ENCODE peak calls at places on chromosomes 1 and 21, in five cellular contexts. C, Q, E, I and K are unnamed samples.

GRCh38 chr1:239174880-239175279 is 211.5 kb upstream of the CHRM3 start:
- DNase-seq in I (no peak), Q (no peak), E (no peak), C (no peak), K (no peak)

GRCh38 chr1:87712261-87712674 is 383.6 kb downstream of the LMO4 start:
- DNase-seq in Q (no peak), I (no peak), C (no peak), E (no peak), K (no peak)

GRCh38 chr1:221715321-221716169 is 26.3 kb downstream of the DUSP10 start:
- DNase-seq in C (no peak), I (peak), E (no peak), Q (peak), K (no peak)

GRCh38 chr1:243763806-243764205 is 86.2 kb downstream of the AKT3 start:
- DNase-seq in I (no peak), E (no peak), Q (no peak), C (no peak), K (no peak)

GRCh38 chr1:222358100-222358499 is 189.8 kb downstream of the HHIPL2 start:
- DNase-seq in Q (no peak), C (no peak), I (no peak), E (no peak), K (no peak)

GRCh38 chr1:190119683-190120082 is 358.0 kb downstream of the BRINP3 start:
- DNase-seq in Q (no peak), C (no peak), I (no peak), E (no peak), K (no peak)

GRCh38 chr1:99397029-99397428 is 132.7 kb downstream of the PLPPR4 start:
- DNase-seq in I (no peak), Q (no peak), C (no peak), E (no peak), K (no peak)

GRCh38 chr1:36576677-36577076 is 94.0 kb upstream of the CSF3R start:
- DNase-seq in Q (no peak), E (no peak), I (no peak), C (no peak), K (no peak)

GRCh38 chr1:187079330-187079729 is 250.6 kb downstream of the PLA2G4A start:
- DNase-seq in C (no peak), E (no peak), I (no peak), Q (no peak), K (no peak)

GRCh38 chr1:207826557-207827487 is 75.0 kb downstream of the CD46 start:
- DNase-seq in C (peak), Q (no peak), I (no peak), E (no peak), K (no peak)

GRCh38 chr1:208219659-208220282 is 24.4 kb downstream of the PLXNA2 start:
- DNase-seq in Q (peak), I (no peak), C (peak), E (peak), K (no peak)

GRCh38 chr1:97308131-97308530 is 586.5 kb downstream of the PTBP2 start:
- DNase-seq in Q (no peak), E (peak), C (no peak), I (no peak), K (no peak)

GRCh38 chr1:1599030-1599916 is 662 bp downstream of the FNDC10 start:
- DNase-seq in E (no peak), I (no peak), Q (no peak), C (no peak), K (no peak)

GRCh38 chr1:213727853-213728592 is 259.8 kb upstream of the PROX1 start:
- DNase-seq in C (no peak), Q (no peak), E (no peak), I (no peak), K (no peak)

GRCh38 chr21:14451520-14451919 is 68.6 kb upstream of the HSPA13 start:
- DNase-seq in E (no peak), I (no peak), C (no peak), Q (no peak), K (no peak)

GRCh38 chr1:215640429-215641148 is 73.5 kb downstream of the KCTD3 start:
- DNase-seq in Q (no peak), I (no peak), C (no peak), E (no peak), K (no peak)

GRCh38 chr1:151988405-151988851 is 5.2 kb downstream of the S100A10 start:
- DNase-seq in C (no peak), I (no peak), Q (peak), E (peak), K (no peak)

GRCh38 chr1:231827337-231828105 is 200.9 kb downstream of the DISC1 start:
- DNase-seq in I (no peak), E (peak), Q (peak), C (no peak), K (peak)

GRCh38 chr1:2385606-2386280 is 5.6 kb downstream of the MORN1 start:
- DNase-seq in E (no peak), Q (no peak), C (no peak), I (no peak), K (no peak)

GRCh38 chr1:114345930-114346479 is 165.0 kb downstream of the TRIM33 start:
- DNase-seq in E (no peak), Q (no peak), C (peak), I (no peak), K (no peak)